ENCODE peak calls at places on chromosomes 4 and X, in seven cellular contexts. P is HepG2, M is endothelial cell of umbilical vein, T is PC-9, S is GM23248, I is mammary epithelial cell, U is neural progenitor cell. G is an unnamed sample.

GRCh38 chrX:136228808-136229207 is 22.4 kb downstream of the MAP7D3 start:
- DNase-seq in P (no peak), M (no peak), T (no peak), S (no peak), I (no peak), U (no peak), G (no peak)

GRCh38 chr4:136311774-136312173 is 1220.5 kb downstream of the PCDH18 start:
- DNase-seq in P (no peak), M (no peak), T (no peak), S (no peak), I (no peak), U (no peak), G (no peak)

GRCh38 chrX:154012336-154012991 is 7.2 kb downstream of the IRAK1 start:
- DNase-seq in P (peak; percentile 72), M (no peak), T (no peak), S (no peak), I (peak; percentile 74), U (no peak), G (no peak)

GRCh38 chr4:168797176-168797575 is 212.9 kb downstream of the CBR4 start:
- DNase-seq in P (peak; percentile 56), M (peak; percentile 72), T (peak; percentile 62), S (peak; percentile 79), I (peak; percentile 84), U (no peak), G (no peak)

GRCh38 chrX:136067097-136067496 is 80.2 kb upstream of the FHL1 start:
- DNase-seq in P (no peak), M (no peak), T (no peak), S (no peak), I (no peak), U (no peak), G (no peak)

GRCh38 chr4:144599621-144600020 is 46.3 kb upstream of the HHIP start:
- DNase-seq in P (no peak), M (peak; percentile 48), T (no peak), S (no peak), I (no peak), U (no peak), G (no peak)

GRCh38 chr4:137253949-137254348 is 278.3 kb downstream of the PCDH18 start:
- DNase-seq in P (no peak), M (no peak), T (no peak), S (peak; percentile 61), I (no peak), U (no peak), G (no peak)

GRCh38 chrX:39550795-39551361 is 546.9 kb downstream of the BCOR start:
- DNase-seq in P (no peak), M (no peak), T (no peak), S (peak; percentile 20), I (no peak), U (no peak), G (no peak)

GRCh38 chr4:122508083-122508482 is 51.6 kb upstream of the IL2 start:
- DNase-seq in P (no peak), M (no peak), T (no peak), S (peak; percentile 3), I (no peak), U (no peak), G (no peak)

GRCh38 chr4:152708806-152709205 is 29.0 kb upstream of the TMEM154 start:
- DNase-seq in P (no peak), M (no peak), T (no peak), S (no peak), I (no peak), U (no peak), G (no peak)

GRCh38 chr4:140754918-140755810 is 1.0 kb downstream of the TBC1D9 start:
- DNase-seq in P (no peak), M (peak; percentile 71), T (no peak), S (peak; percentile 20), I (no peak), U (no peak), G (no peak)

GRCh38 chr4:140757220-140757607 is 1.0 kb upstream of the TBC1D9 start:
- DNase-seq in P (no peak), M (no peak), T (no peak), S (no peak), I (no peak), U (peak; percentile 11), G (no peak)

GRCh38 chr4:140756292-140757219 is at the start of gene TBC1D9:
- DNase-seq in P (peak; percentile 68), M (peak; percentile 97), T (peak; percentile 84), S (peak; percentile 86), I (peak; percentile 87), U (peak; percentile 94), G (peak; percentile 86)

GRCh38 chr4:140752669-140753068 is 3.5 kb downstream of the TBC1D9 start:
- DNase-seq in P (no peak), M (no peak), T (no peak), S (no peak), I (no peak), U (no peak), G (no peak)

GRCh38 chr4:140755811-140756291 is 334 bp downstream of the TBC1D9 start:
- DNase-seq in P (no peak), M (peak; percentile 70), T (no peak), S (peak; percentile 77), I (peak; percentile 53), U (peak; percentile 78), G (no peak)
- TF ChIP-seq EZH2 in P (no peak), M (no peak), T (no peak), S (no peak), I (no peak), U (peak; percentile 53), G (no peak)

GRCh38 chr4:174213734-174214101 is 69.7 kb downstream of the FBXO8 start:
- DNase-seq in P (no peak), M (no peak), T (no peak), S (no peak), I (no peak), U (peak; percentile 39), G (no peak)
- TF ChIP-seq EZH2 in P (no peak), M (no peak), T (no peak), S (no peak), I (no peak), U (no peak), G (no peak)

DNA sequence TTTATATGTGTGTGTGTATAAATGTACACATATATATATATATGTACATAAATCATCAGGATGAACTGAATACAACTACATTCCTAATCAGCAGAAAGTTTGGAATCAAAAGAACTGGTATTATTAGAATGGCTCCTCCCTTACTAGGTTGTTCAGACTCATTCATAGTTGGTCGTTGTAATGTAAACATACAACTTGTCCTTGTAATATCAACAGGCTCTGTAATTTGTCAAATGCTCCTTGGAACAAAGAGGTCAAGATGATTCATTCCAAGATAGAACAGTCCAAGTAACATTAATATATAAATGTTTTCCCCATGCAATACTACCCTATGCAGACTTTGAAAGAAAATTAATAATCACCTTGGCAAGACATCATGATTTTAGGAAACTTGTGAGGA is 351.4 kb upstream of the SMIM31 start:
- DNase-seq in P (no peak), M (no peak), T (no peak), S (no peak), I (no peak), U (no peak), G (no peak)
- TF ChIP-seq EZH2 in P (no peak), M (no peak), T (no peak), S (no peak), I (no peak), U (no peak), G (no peak)

GRCh38 chr4:110614981-110615365 is 7.9 kb downstream of the PITX2 start:
- DNase-seq in P (no peak), M (no peak), T (no peak), S (no peak), I (no peak), U (peak; percentile 54), G (no peak)
- TF ChIP-seq EZH2 in P (no peak), M (no peak), T (no peak), S (no peak), I (no peak), U (no peak), G (no peak)

DNA sequence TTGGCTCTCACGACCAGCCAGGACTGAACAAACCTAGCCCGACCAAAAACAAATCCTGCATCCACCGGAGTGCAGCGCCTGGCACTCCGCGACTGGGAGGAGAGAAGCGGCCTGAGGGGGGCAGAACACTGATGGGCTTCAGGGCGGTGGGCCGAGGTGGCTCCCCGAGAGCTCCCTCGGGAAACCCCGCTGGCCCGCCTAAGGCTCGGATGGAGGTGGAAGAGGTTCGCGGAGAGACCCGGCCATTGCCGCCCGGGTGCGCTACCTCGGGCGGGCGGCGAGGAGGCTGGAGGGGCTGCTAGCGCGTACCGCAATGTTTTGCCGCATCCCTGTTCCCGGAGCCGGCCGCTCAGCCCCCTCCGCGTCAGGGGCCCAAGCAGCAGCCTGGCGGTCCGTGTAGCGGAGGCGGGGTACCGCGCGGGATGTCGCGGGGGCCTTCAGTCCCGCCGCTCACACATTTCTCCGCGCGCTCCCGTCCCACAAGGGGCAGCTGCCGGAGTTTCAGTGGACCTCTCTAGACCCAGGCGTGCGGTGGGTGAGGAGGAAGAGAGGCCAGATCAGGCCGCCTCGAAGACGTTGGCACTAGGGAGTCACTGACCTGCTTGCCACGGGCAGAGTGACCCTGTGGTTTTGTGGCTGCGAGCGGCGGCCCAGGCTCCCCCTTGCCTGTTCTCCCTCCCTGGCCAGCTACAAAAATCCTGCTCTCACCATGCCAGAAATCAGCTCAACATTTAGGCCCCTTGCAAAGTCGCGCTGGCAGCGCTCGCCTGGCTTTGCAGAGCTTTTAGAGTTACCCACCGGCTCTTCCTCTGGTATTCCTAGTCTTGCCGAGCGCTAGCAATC is 2.1 kb downstream of the SLITRK4 start:
- DNase-seq in P (no peak), M (no peak), T (no peak), S (no peak), I (no peak), U (peak; percentile 46), G (no peak)
- TF ChIP-seq EZH2 in P (no peak), M (no peak), T (no peak), S (no peak), I (peak; percentile 41), U (no peak), G (no peak)

DNA sequence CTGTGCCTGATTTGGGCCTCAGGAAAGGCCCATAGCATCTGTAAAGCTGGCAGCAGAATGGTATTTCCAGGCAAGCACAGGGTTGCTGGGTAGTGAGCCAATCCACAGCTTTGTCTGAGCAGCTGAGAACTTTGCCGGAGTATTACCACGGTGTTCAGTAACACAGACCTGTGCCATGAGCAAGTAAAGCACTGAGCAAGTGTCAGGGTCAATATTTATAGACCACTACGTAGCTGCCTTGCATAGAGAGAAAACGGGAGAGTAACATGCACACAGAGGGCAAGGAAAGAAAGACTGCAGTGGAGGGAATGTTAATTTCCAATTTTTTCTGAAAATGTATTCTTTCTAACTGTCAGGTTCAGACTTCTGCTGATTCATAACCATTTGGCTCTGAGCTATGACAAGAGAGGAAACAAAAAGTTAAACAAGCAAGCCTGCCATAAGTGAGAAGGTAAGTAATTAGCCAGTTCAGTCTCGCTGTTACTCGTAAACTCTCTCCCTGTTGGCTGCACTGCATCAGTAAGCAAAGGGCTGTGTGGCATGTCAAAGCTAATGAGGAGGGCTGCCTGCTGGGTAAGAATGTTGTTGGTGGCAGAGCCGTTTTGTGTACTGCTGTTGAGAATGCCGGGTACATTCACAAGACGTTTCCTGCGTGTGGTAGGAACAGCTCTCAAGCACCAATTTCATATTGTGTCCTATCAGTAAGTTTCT is 238.1 kb downstream of the BMPR1B start:
- DNase-seq in P (no peak), M (peak; percentile 67), T (no peak), S (peak; percentile 56), I (peak; percentile 16), U (peak; percentile 82), G (no peak)
- TF ChIP-seq EZH2 in P (no peak), M (no peak), T (no peak), S (no peak), I (no peak), U (no peak), G (no peak)

G was measured in HCT116.